ENCODE peak calls at places on chromosomes 5 and 9, in nine cellular contexts. One of them, this sample, is unnamed.
A peak's percentile ranks its signal among the peaks of the same experiment; 100 is the strongest.

GRCh38 chr9:127215266-127216209 is 49.0 kb upstream of the GARNL3 start:
- DNase-seq in upper lobe of right lung: no peak
- DNase-seq in body of pancreas: no peak
- DNase-seq in breast epithelium: peak; percentile 19
- DNase-seq in sigmoid colon: no peak
- DNase-seq in esophagus squamous epithelium: no peak
- DNase-seq in CD8-positive, alpha-beta memory T cell: no peak
- DNase-seq in psoas muscle: no peak
- DNase-seq in right atrium auricular region: no peak
- DNase-seq in this sample: no peak

GRCh38 chr9:84000186-84000585 is 19.6 kb downstream of the RMI1 start:
- DNase-seq in psoas muscle: no peak
- DNase-seq in CD8-positive, alpha-beta memory T cell: no peak
- DNase-seq in upper lobe of right lung: no peak
- DNase-seq in sigmoid colon: no peak
- DNase-seq in breast epithelium: no peak
- DNase-seq in esophagus squamous epithelium: no peak
- DNase-seq in body of pancreas: no peak
- DNase-seq in right atrium auricular region: no peak
- DNase-seq in this sample: no peak

GRCh38 chr5:149656576-149657182 is 73.4 kb upstream of the PPARGC1B start:
- DNase-seq in psoas muscle: peak; percentile 49
- DNase-seq in esophagus squamous epithelium: no peak
- DNase-seq in upper lobe of right lung: no peak
- DNase-seq in body of pancreas: no peak
- DNase-seq in right atrium auricular region: no peak
- DNase-seq in breast epithelium: no peak
- DNase-seq in CD8-positive, alpha-beta memory T cell: no peak
- DNase-seq in sigmoid colon: no peak
- DNase-seq in this sample: no peak

GRCh38 chr5:39716532-39716971 is 291.8 kb upstream of the DAB2 start:
- DNase-seq in psoas muscle: no peak
- DNase-seq in upper lobe of right lung: no peak
- DNase-seq in sigmoid colon: no peak
- DNase-seq in CD8-positive, alpha-beta memory T cell: no peak
- DNase-seq in body of pancreas: peak; percentile 82
- DNase-seq in esophagus squamous epithelium: no peak
- DNase-seq in breast epithelium: peak; percentile 54
- DNase-seq in right atrium auricular region: no peak
- DNase-seq in this sample: no peak

GRCh38 chr9:85420750-85421149 is 321.0 kb downstream of the AGTPBP1 start:
- DNase-seq in body of pancreas: no peak
- DNase-seq in CD8-positive, alpha-beta memory T cell: no peak
- DNase-seq in upper lobe of right lung: no peak
- DNase-seq in right atrium auricular region: no peak
- DNase-seq in breast epithelium: no peak
- DNase-seq in sigmoid colon: no peak
- DNase-seq in psoas muscle: no peak
- DNase-seq in esophagus squamous epithelium: no peak
- DNase-seq in this sample: no peak

GRCh38 chr5:131525805-131526204 is 109.2 kb downstream of the RAPGEF6 start:
- DNase-seq in breast epithelium: no peak
- DNase-seq in psoas muscle: no peak
- DNase-seq in CD8-positive, alpha-beta memory T cell: no peak
- DNase-seq in upper lobe of right lung: no peak
- DNase-seq in sigmoid colon: no peak
- DNase-seq in esophagus squamous epithelium: no peak
- DNase-seq in right atrium auricular region: no peak
- DNase-seq in body of pancreas: no peak
- DNase-seq in this sample: no peak

GRCh38 chr5:159316519-159317383 is 13.5 kb downstream of the IL12B start:
- DNase-seq in psoas muscle: no peak
- DNase-seq in sigmoid colon: no peak
- DNase-seq in right atrium auricular region: no peak
- DNase-seq in CD8-positive, alpha-beta memory T cell: no peak
- DNase-seq in upper lobe of right lung: no peak
- DNase-seq in esophagus squamous epithelium: no peak
- DNase-seq in body of pancreas: peak; percentile 29
- DNase-seq in breast epithelium: no peak
- DNase-seq in this sample: peak; percentile 25

GRCh38 chr5:126488362-126489065 is 65.3 kb downstream of the GRAMD2B start:
- DNase-seq in upper lobe of right lung: no peak
- DNase-seq in psoas muscle: no peak
- DNase-seq in esophagus squamous epithelium: no peak
- DNase-seq in right atrium auricular region: no peak
- DNase-seq in CD8-positive, alpha-beta memory T cell: no peak
- DNase-seq in sigmoid colon: no peak
- DNase-seq in breast epithelium: no peak
- DNase-seq in body of pancreas: no peak
- DNase-seq in this sample: no peak

GRCh38 chr5:89117131-89117644 is 234.2 kb upstream of the MEF2C start:
- DNase-seq in psoas muscle: no peak
- DNase-seq in upper lobe of right lung: no peak
- DNase-seq in esophagus squamous epithelium: no peak
- DNase-seq in breast epithelium: no peak
- DNase-seq in body of pancreas: no peak
- DNase-seq in right atrium auricular region: no peak
- DNase-seq in CD8-positive, alpha-beta memory T cell: no peak
- DNase-seq in sigmoid colon: no peak
- DNase-seq in this sample: no peak

GRCh38 chr5:96934291-96934694 is 1.6 kb upstream of the LNPEP start:
- DNase-seq in esophagus squamous epithelium: no peak
- DNase-seq in psoas muscle: no peak
- DNase-seq in right atrium auricular region: no peak
- DNase-seq in sigmoid colon: no peak
- DNase-seq in upper lobe of right lung: no peak
- DNase-seq in body of pancreas: no peak
- DNase-seq in breast epithelium: no peak
- DNase-seq in CD8-positive, alpha-beta memory T cell: no peak
- DNase-seq in this sample: no peak

GRCh38 chr9:134502261-134503211 is 139.1 kb upstream of the COL5A1 start:
- DNase-seq in sigmoid colon: peak; percentile 90
- DNase-seq in body of pancreas: peak; percentile 53
- DNase-seq in psoas muscle: peak; percentile 82
- DNase-seq in right atrium auricular region: peak; percentile 83
- DNase-seq in upper lobe of right lung: peak; percentile 68
- DNase-seq in esophagus squamous epithelium: no peak
- DNase-seq in CD8-positive, alpha-beta memory T cell: no peak
- DNase-seq in breast epithelium: peak; percentile 50
- DNase-seq in this sample: no peak

GRCh38 chr9:15244001-15244441 is 63.0 kb downstream of the TTC39B start:
- DNase-seq in upper lobe of right lung: no peak
- DNase-seq in sigmoid colon: no peak
- DNase-seq in CD8-positive, alpha-beta memory T cell: no peak
- DNase-seq in body of pancreas: no peak
- DNase-seq in right atrium auricular region: no peak
- DNase-seq in psoas muscle: no peak
- DNase-seq in breast epithelium: no peak
- DNase-seq in esophagus squamous epithelium: no peak
- DNase-seq in this sample: no peak

GRCh38 chr5:1747079-1747802 is 52.4 kb downstream of the MRPL36 start:
- DNase-seq in right atrium auricular region: no peak
- DNase-seq in sigmoid colon: peak; percentile 38
- DNase-seq in psoas muscle: no peak
- DNase-seq in breast epithelium: peak; percentile 19
- DNase-seq in esophagus squamous epithelium: no peak
- DNase-seq in CD8-positive, alpha-beta memory T cell: no peak
- DNase-seq in upper lobe of right lung: no peak
- DNase-seq in body of pancreas: no peak
- DNase-seq in this sample: no peak

GRCh38 chr9:99405369-99405768 is 183.3 kb downstream of the SEC61B start:
- DNase-seq in body of pancreas: no peak
- DNase-seq in esophagus squamous epithelium: no peak
- DNase-seq in right atrium auricular region: no peak
- DNase-seq in sigmoid colon: no peak
- DNase-seq in CD8-positive, alpha-beta memory T cell: no peak
- DNase-seq in psoas muscle: no peak
- DNase-seq in upper lobe of right lung: no peak
- DNase-seq in breast epithelium: no peak
- DNase-seq in this sample: no peak

GRCh38 chr5:135880801-135881200 is 14.8 kb downstream of the IL9 start:
- DNase-seq in upper lobe of right lung: no peak
- DNase-seq in psoas muscle: no peak
- DNase-seq in body of pancreas: no peak
- DNase-seq in breast epithelium: no peak
- DNase-seq in right atrium auricular region: peak; percentile 30
- DNase-seq in CD8-positive, alpha-beta memory T cell: no peak
- DNase-seq in esophagus squamous epithelium: no peak
- DNase-seq in sigmoid colon: no peak
- DNase-seq in this sample: no peak

GRCh38 chr5:134835623-134836022 is 10.1 kb upstream of the C5orf24 start:
- DNase-seq in body of pancreas: no peak
- DNase-seq in breast epithelium: no peak
- DNase-seq in upper lobe of right lung: no peak
- DNase-seq in CD8-positive, alpha-beta memory T cell: no peak
- DNase-seq in right atrium auricular region: no peak
- DNase-seq in esophagus squamous epithelium: no peak
- DNase-seq in sigmoid colon: no peak
- DNase-seq in psoas muscle: no peak
- DNase-seq in this sample: no peak

GRCh38 chr5:91643796-91644195 is 260.7 kb upstream of the ARRDC3 start:
- DNase-seq in CD8-positive, alpha-beta memory T cell: no peak
- DNase-seq in upper lobe of right lung: no peak
- DNase-seq in psoas muscle: no peak
- DNase-seq in breast epithelium: no peak
- DNase-seq in body of pancreas: no peak
- DNase-seq in right atrium auricular region: no peak
- DNase-seq in sigmoid colon: no peak
- DNase-seq in esophagus squamous epithelium: no peak
- DNase-seq in this sample: no peak

GRCh38 chr5:168706655-168707069 is 127.5 kb upstream of the PANK3 start:
- DNase-seq in right atrium auricular region: no peak
- DNase-seq in CD8-positive, alpha-beta memory T cell: no peak
- DNase-seq in breast epithelium: no peak
- DNase-seq in esophagus squamous epithelium: no peak
- DNase-seq in psoas muscle: no peak
- DNase-seq in upper lobe of right lung: no peak
- DNase-seq in sigmoid colon: no peak
- DNase-seq in body of pancreas: no peak
- DNase-seq in this sample: no peak

GRCh38 chr5:96067902-96068614 is 106.4 kb upstream of the ELL2 start:
- DNase-seq in sigmoid colon: no peak
- DNase-seq in body of pancreas: peak; percentile 10
- DNase-seq in CD8-positive, alpha-beta memory T cell: no peak
- DNase-seq in breast epithelium: no peak
- DNase-seq in esophagus squamous epithelium: no peak
- DNase-seq in psoas muscle: no peak
- DNase-seq in right atrium auricular region: no peak
- DNase-seq in upper lobe of right lung: no peak
- DNase-seq in this sample: no peak

GRCh38 chr5:160470437-160471341 is 49.0 kb downstream of the PTTG1 start:
- DNase-seq in right atrium auricular region: no peak
- DNase-seq in breast epithelium: no peak
- DNase-seq in CD8-positive, alpha-beta memory T cell: no peak
- DNase-seq in body of pancreas: peak; percentile 8
- DNase-seq in upper lobe of right lung: no peak
- DNase-seq in esophagus squamous epithelium: no peak
- DNase-seq in psoas muscle: no peak
- DNase-seq in sigmoid colon: no peak
- DNase-seq in this sample: no peak

DNA sequence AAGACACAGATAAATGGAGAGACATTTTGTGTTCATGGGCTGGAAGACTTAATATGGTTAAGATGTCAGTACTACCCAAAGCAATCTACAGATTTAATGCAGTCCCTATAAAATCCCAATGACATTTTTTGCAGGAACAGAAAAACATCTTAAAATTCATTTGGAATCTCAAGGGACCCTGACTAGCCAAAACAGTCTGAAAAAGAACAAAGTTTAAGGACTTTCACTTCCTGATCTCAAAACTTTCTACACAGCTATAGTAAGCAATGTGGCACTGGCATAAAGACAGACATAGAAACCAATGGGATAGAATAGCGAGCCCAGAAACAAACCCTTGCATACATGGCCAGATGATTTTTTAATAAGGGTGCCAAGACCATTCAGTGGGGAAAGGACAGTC is 9.7 kb upstream of the CAMSAP1 start:
- DNase-seq in sigmoid colon: no peak
- DNase-seq in upper lobe of right lung: no peak
- DNase-seq in breast epithelium: no peak
- DNase-seq in CD8-positive, alpha-beta memory T cell: no peak
- DNase-seq in psoas muscle: no peak
- DNase-seq in esophagus squamous epithelium: no peak
- DNase-seq in body of pancreas: no peak
- DNase-seq in right atrium auricular region: no peak
- DNase-seq in this sample: no peak
- H3K9me3 ChIP-seq in sigmoid colon: peaks cover 8% of the 10 kb centered on the region
- H3K9me3 ChIP-seq in upper lobe of right lung: peaks cover 12% of the 10 kb centered on the region
- H3K9me3 ChIP-seq in breast epithelium: peaks cover 64% of the 10 kb centered on the region
- H3K9me3 ChIP-seq in CD8-positive, alpha-beta memory T cell: peaks cover 26% of the 10 kb centered on the region
- H3K9me3 ChIP-seq in psoas muscle: no peaks in the 10 kb centered on the region
- H3K9me3 ChIP-seq in esophagus squamous epithelium: no peaks in the 10 kb centered on the region
- H3K9me3 ChIP-seq in body of pancreas: peaks cover 26% of the 10 kb centered on the region
- H3K9me3 ChIP-seq in right atrium auricular region: no peaks in the 10 kb centered on the region
- H3K9me3 ChIP-seq in this sample: peaks cover 60% of the 10 kb centered on the region

GRCh38 chr9:77961541-77961940 is 70.1 kb downstream of the GNAQ start:
- DNase-seq in upper lobe of right lung: no peak
- DNase-seq in esophagus squamous epithelium: no peak
- DNase-seq in breast epithelium: no peak
- DNase-seq in psoas muscle: no peak
- DNase-seq in sigmoid colon: no peak
- DNase-seq in right atrium auricular region: no peak
- DNase-seq in body of pancreas: no peak
- DNase-seq in CD8-positive, alpha-beta memory T cell: no peak
- DNase-seq in this sample: no peak
- H3K27ac ChIP-seq in upper lobe of right lung: peak overlapping the region; percentile 32
- H3K27ac ChIP-seq in esophagus squamous epithelium: peak overlapping the region; percentile 42
- H3K27ac ChIP-seq in breast epithelium: peak overlapping the region; percentile 48
- H3K27ac ChIP-seq in psoas muscle: no peak overlapping the region
- H3K27ac ChIP-seq in sigmoid colon: peak overlapping the region; percentile 35
- H3K27ac ChIP-seq in right atrium auricular region: no peak overlapping the region
- H3K27ac ChIP-seq in body of pancreas: no peak overlapping the region
- H3K27ac ChIP-seq in CD8-positive, alpha-beta memory T cell: no peak overlapping the region
- H3K27ac ChIP-seq in this sample: no peak overlapping the region

GRCh38 chr5:41708604-41708940 is 161.7 kb downstream of the OXCT1 start:
- DNase-seq in sigmoid colon: no peak
- DNase-seq in breast epithelium: no peak
- DNase-seq in right atrium auricular region: no peak
- DNase-seq in psoas muscle: no peak
- DNase-seq in esophagus squamous epithelium: no peak
- DNase-seq in CD8-positive, alpha-beta memory T cell: no peak
- DNase-seq in upper lobe of right lung: no peak
- DNase-seq in body of pancreas: no peak
- DNase-seq in this sample: no peak
- H3K9me3 ChIP-seq in sigmoid colon: peaks cover 3% of the 10 kb centered on the region
- H3K9me3 ChIP-seq in breast epithelium: peaks cover 32% of the 10 kb centered on the region
- H3K9me3 ChIP-seq in right atrium auricular region: no peaks in the 10 kb centered on the region
- H3K9me3 ChIP-seq in psoas muscle: peaks cover 3% of the 10 kb centered on the region
- H3K9me3 ChIP-seq in esophagus squamous epithelium: no peaks in the 10 kb centered on the region
- H3K9me3 ChIP-seq in CD8-positive, alpha-beta memory T cell: no peaks in the 10 kb centered on the region
- H3K9me3 ChIP-seq in upper lobe of right lung: peaks cover 7% of the 10 kb centered on the region
- H3K9me3 ChIP-seq in body of pancreas: peaks cover 5% of the 10 kb centered on the region
- H3K9me3 ChIP-seq in this sample: peaks cover 13% of the 10 kb centered on the region

DNA sequence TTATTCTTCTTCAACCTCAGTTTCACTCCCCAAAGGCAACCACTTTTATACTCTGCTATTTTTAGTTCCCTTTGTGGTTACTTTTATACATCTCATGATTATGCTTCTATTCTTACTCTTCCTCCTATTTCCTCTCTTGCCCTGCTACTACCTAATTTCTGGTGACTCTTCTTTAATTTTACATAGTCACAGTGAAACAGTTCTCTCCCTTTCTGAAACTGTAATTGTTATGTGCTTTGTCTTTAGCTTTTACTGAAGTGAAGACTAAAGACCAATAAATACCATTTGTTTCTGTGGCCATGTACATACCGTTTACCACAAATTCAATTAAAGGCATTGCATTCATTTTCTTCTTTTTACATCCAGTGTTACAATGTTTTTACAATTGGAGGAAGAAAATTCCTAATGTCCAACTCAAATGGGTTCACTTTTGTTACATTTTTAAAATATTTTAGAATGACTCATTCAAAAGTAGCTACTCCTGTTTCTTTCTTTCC is 410.6 kb downstream of the PSAT1 start:
- DNase-seq in psoas muscle: no peak
- DNase-seq in upper lobe of right lung: no peak
- DNase-seq in breast epithelium: no peak
- DNase-seq in right atrium auricular region: no peak
- DNase-seq in body of pancreas: no peak
- DNase-seq in CD8-positive, alpha-beta memory T cell: no peak
- DNase-seq in esophagus squamous epithelium: no peak
- DNase-seq in sigmoid colon: no peak
- DNase-seq in this sample: no peak
- H3K27ac ChIP-seq in psoas muscle: no peak overlapping the region
- H3K27ac ChIP-seq in upper lobe of right lung: no peak overlapping the region
- H3K27ac ChIP-seq in breast epithelium: no peak overlapping the region
- H3K27ac ChIP-seq in right atrium auricular region: no peak overlapping the region
- H3K27ac ChIP-seq in body of pancreas: no peak overlapping the region
- H3K27ac ChIP-seq in CD8-positive, alpha-beta memory T cell: no peak overlapping the region
- H3K27ac ChIP-seq in esophagus squamous epithelium: no peak overlapping the region
- H3K27ac ChIP-seq in sigmoid colon: no peak overlapping the region
- H3K27ac ChIP-seq in this sample: no peak overlapping the region

This sample was measured in CD4-positive, alpha-beta T cell.